ENCODE peak calls at places on chromosomes 6 and 20, in four cellular contexts. U is uterus, W is adrenal gland, K is prostate gland. A is an unnamed sample.

GRCh38 chr20:31572042-31572700 is 32.9 kb upstream of the ID1 start:
- DNase-seq in K (no peak), U (no peak), W (no peak), A (no peak)

GRCh38 chr20:6169251-6169650 is 46.4 kb upstream of the FERMT1 start:
- DNase-seq in K (no peak), W (no peak), U (no peak), A (no peak)

GRCh38 chr6:93790976-93791375 is 371.6 kb upstream of the EPHA7 start:
- DNase-seq in W (no peak), K (no peak), U (no peak), A (no peak)

GRCh38 chr6:113122060-113122459 is 735.1 kb upstream of the MARCKS start:
- DNase-seq in K (no peak), U (no peak), W (no peak), A (no peak)

GRCh38 chr6:49541210-49541724 is 9.2 kb upstream of the C6orf141 start:
- DNase-seq in K (no peak), W (no peak), U (no peak), A (no peak)

GRCh38 chr20:19828233-19828632 is 70.2 kb downstream of the RIN2 start:
- DNase-seq in W (no peak), K (no peak), U (no peak), A (no peak)

GRCh38 chr20:32648761-32649615 is 24.8 kb downstream of the C20orf203 start:
- DNase-seq in K (no peak), U (no peak), W (no peak), A (no peak)

GRCh38 chr6:52254731-52255378 is 10.6 kb upstream of the IL17F start:
- DNase-seq in W (no peak), K (no peak), U (no peak), A (no peak)

GRCh38 chr6:6900566-6901204 is 207.1 kb upstream of the RREB1 start:
- DNase-seq in W (no peak), U (no peak), K (no peak), A (no peak)

GRCh38 chr20:50107086-50107645 is 5.8 kb downstream of the UBE2V1 start:
- DNase-seq in K (no peak), W (no peak), U (no peak), A (no peak)

GRCh38 chr6:152457949-152458624 is 179.1 kb downstream of the SYNE1 start:
- DNase-seq in W (no peak), U (no peak), K (no peak), A (no peak)

GRCh38 chr6:109947001-109947400 is 31.1 kb upstream of the GPR6 start:
- DNase-seq in W (no peak), K (no peak), U (no peak), A (no peak)

GRCh38 chr6:127459231-127459641 is at the start of gene KIAA0408:
- DNase-seq in K (peak), U (peak), W (no peak), A (peak)

GRCh38 chr6:12749531-12750379 is 33.2 kb downstream of the PHACTR1 start:
- DNase-seq in U (no peak), W (peak), K (no peak), A (no peak)

GRCh38 chr20:46159101-46159897 is 41.2 kb downstream of the CD40 start:
- DNase-seq in K (no peak), U (no peak), W (no peak), A (no peak)

GRCh38 chr6:111843347-111844147 is 29.7 kb downstream of the FYN start:
- DNase-seq in U (no peak), W (no peak), K (no peak), A (peak)

GRCh38 chr6:30759575-30760239 is 15.4 kb upstream of the IER3 start:
- DNase-seq in U (no peak), K (no peak), W (no peak), A (no peak)
- TF ChIP-seq POLR2A in U (no peak), K (no peak), W (no peak), A (no peak)

GRCh38 chr20:59585714-59586404 is 18.5 kb upstream of the PHACTR3 start:
- DNase-seq in U (no peak), K (no peak), W (no peak), A (no peak)
- H3K4me3 ChIP-seq in U (no peak), K (no peak), W (no peak), A (no peak)

GRCh38 chr6:90645634-90646033 is 58.8 kb upstream of the MAP3K7 start:
- DNase-seq in K (no peak), U (no peak), W (no peak), A (no peak)

GRCh38 chr6:90646936-90647335 is 60.1 kb upstream of the MAP3K7 start:
- DNase-seq in K (no peak), U (no peak), W (no peak), A (no peak)

GRCh38 chr6:90644492-90644891 is 57.6 kb upstream of the MAP3K7 start:
- DNase-seq in W (no peak), U (no peak), K (no peak), A (no peak)

GRCh38 chr6:90650041-90650948 is 63.4 kb upstream of the MAP3K7 start:
- DNase-seq in U (no peak), W (no peak), K (no peak), A (no peak)

DNA sequence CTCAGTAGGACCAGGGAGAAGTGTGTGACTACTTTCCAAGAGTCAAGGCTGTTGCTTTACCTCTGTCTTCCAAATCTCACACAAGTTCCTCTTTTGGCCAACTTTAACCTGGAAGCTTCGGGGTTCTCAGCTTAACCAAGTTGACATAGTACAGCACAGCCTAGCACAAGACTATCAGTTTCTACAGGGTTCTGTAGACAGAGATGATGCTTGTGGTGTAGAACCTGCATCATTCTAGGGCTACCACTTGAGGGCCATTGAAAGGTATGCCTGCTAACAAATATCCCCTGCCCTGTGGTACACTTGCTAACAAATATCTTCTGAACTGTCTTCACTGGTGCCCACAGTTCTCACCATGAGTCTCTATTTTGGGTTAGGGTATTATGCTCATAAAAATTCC is 62.0 kb upstream of the MAP3K7 start:
- DNase-seq in W (no peak), U (no peak), K (no peak), A (no peak)
- TF ChIP-seq CTCF in W (no peak), U (no peak), K (no peak), A (no peak)

GRCh38 chr6:30781362-30781696 is 37.0 kb upstream of the IER3 start:
- DNase-seq in K (no peak), W (no peak), U (no peak), A (no peak)
- TF ChIP-seq POLR2A in K (no peak), W (peak), U (no peak), A (no peak)